ENCODE peak calls at places on chromosomes 6 and 20, in eight cellular contexts. L, J, V, F, G, E, C and U are unnamed samples.

GRCh38 chr6:10411131-10411914 is 3.6 kb downstream of the TFAP2A start:
- DNase-seq in L (peak), J (no peak), V (no peak), F (peak), G (peak), E (peak), C (no peak), U (no peak)

GRCh38 chr20:38196016-38196415 is 30.9 kb upstream of the TGM2 start:
- DNase-seq in L (no peak), J (no peak), V (no peak), F (no peak), G (no peak), E (no peak), C (no peak), U (no peak)

GRCh38 chr6:133241901-133242760 is 974 bp downstream of the EYA4 start:
- DNase-seq in L (peak), J (peak), V (no peak), F (peak), G (peak), E (peak), C (peak), U (no peak)

GRCh38 chr6:1792989-1793388 is 183.3 kb downstream of the FOXC1 start:
- DNase-seq in L (no peak), J (peak), V (peak), F (peak), G (no peak), E (peak), C (peak), U (no peak)

GRCh38 chr6:33823806-33824205 is 20.0 kb upstream of the MLN start:
- DNase-seq in L (no peak), J (no peak), V (no peak), F (no peak), G (no peak), E (no peak), C (no peak), U (no peak)

GRCh38 chr6:41071501-41071922 is 644 bp downstream of the OARD1 start:
- DNase-seq in L (no peak), J (no peak), V (peak), F (peak), G (peak), E (no peak), C (no peak), U (no peak)

GRCh38 chr20:17684077-17684888 is 2.2 kb upstream of the RRBP1 start:
- DNase-seq in L (no peak), J (no peak), V (no peak), F (no peak), G (no peak), E (no peak), C (no peak), U (no peak)

GRCh38 chr20:43584448-43585138 is 6.1 kb upstream of the IFT52 start:
- DNase-seq in L (no peak), J (peak), V (no peak), F (no peak), G (no peak), E (no peak), C (no peak), U (no peak)

GRCh38 chr20:38855356-38855755 is 49.9 kb downstream of the PPP1R16B start:
- DNase-seq in L (no peak), J (no peak), V (no peak), F (no peak), G (no peak), E (no peak), C (no peak), U (no peak)

GRCh38 chr6:55980627-55981211 is 105.3 kb upstream of the BMP5 start:
- DNase-seq in L (peak), J (peak), V (peak), F (no peak), G (no peak), E (peak), C (peak), U (no peak)

GRCh38 chr6:143325379-143326140 is 124.9 kb downstream of the ADAT2 start:
- DNase-seq in L (no peak), J (no peak), V (no peak), F (no peak), G (no peak), E (no peak), C (peak), U (no peak)

GRCh38 chr20:26216025-26216424 is 519.4 kb upstream of the ZNF337 start:
- DNase-seq in L (no peak), J (no peak), V (no peak), F (no peak), G (no peak), E (no peak), C (no peak), U (no peak)

GRCh38 chr6:84866715-84867114 is 102.3 kb upstream of the TBX18 start:
- DNase-seq in L (no peak), J (no peak), V (no peak), F (no peak), G (no peak), E (no peak), C (no peak), U (no peak)

GRCh38 chr20:44641305-44641704 is 10.2 kb downstream of the ADA start:
- DNase-seq in L (no peak), J (no peak), V (no peak), F (no peak), G (no peak), E (no peak), C (peak), U (no peak)

GRCh38 chr6:1636971-1637871 is 27.5 kb downstream of the FOXC1 start:
- DNase-seq in L (no peak), J (no peak), V (peak), F (no peak), G (no peak), E (no peak), C (peak), U (no peak)

GRCh38 chr6:25369450-25370086 is 90.4 kb downstream of the CARMIL1 start:
- DNase-seq in L (no peak), J (no peak), V (peak), F (no peak), G (no peak), E (peak), C (peak), U (no peak)

GRCh38 chr6:125918681-125919566 is 37.6 kb upstream of the HINT3 start:
- DNase-seq in L (no peak), J (no peak), V (no peak), F (no peak), G (no peak), E (no peak), C (peak), U (no peak)

GRCh38 chr6:15656145-15656544 is 6.7 kb downstream of the DTNBP1 start:
- DNase-seq in L (no peak), J (no peak), V (no peak), F (no peak), G (no peak), E (no peak), C (no peak), U (no peak)

GRCh38 chr20:5809495-5809894 is 59.3 kb downstream of the SHLD1 start:
- DNase-seq in L (no peak), J (no peak), V (no peak), F (no peak), G (no peak), E (no peak), C (no peak), U (no peak)

GRCh38 chr20:54173653-54174451 is at the start of gene CYP24A1:
- DNase-seq in L (peak), J (no peak), V (no peak), F (peak), G (peak), E (peak), C (peak), U (no peak)

GRCh38 chr6:141056945-141057635 is 1075.6 kb upstream of the GJE1 start:
- DNase-seq in L (no peak), J (no peak), V (no peak), F (no peak), G (no peak), E (no peak), C (no peak), U (no peak)

GRCh38 chr20:57266251-57267157 is at the start of gene BMP7:
- DNase-seq in L (peak), J (peak), V (peak), F (peak), G (no peak), E (peak), C (no peak), U (no peak)

GRCh38 chr6:139635401-139636130 is 261.1 kb upstream of the CITED2 start:
- DNase-seq in L (no peak), J (no peak), V (no peak), F (no peak), G (no peak), E (no peak), C (peak), U (no peak)

GRCh38 chr6:13907614-13908215 is 17.0 kb upstream of the RNF182 start:
- DNase-seq in L (no peak), J (no peak), V (no peak), F (no peak), G (no peak), E (no peak), C (no peak), U (no peak)

GRCh38 chr6:121620002-121620740 is 184.7 kb downstream of the GJA1 start:
- DNase-seq in L (no peak), J (no peak), V (no peak), F (peak), G (no peak), E (no peak), C (no peak), U (no peak)

DNA sequence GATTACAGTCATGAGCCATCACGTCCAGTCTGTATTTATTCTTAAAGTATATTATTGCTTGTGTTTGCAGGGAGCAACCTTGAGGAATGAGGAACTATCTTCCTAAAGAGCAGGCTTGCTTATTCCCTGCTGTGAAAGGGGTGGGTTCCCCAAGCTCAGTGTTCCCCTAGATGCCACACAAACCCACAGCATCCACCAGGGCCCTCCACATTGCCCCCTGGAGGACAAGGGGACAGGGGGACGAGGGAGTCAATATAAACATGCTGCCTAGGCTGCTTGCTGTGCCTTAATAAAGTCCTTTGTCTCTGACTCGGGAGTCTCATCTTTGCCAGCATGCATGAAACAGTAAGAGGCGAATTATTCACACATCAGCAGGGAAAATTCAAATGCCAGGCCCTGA is 8.0 kb upstream of the IDH3B start:
- DNase-seq in L (no peak), J (no peak), V (no peak), F (peak), G (peak), E (peak), C (no peak), U (no peak)
- TF ChIP-seq CTCF in L (no peak), J (peak), V (peak), F (peak), G (no peak), E (peak), C (peak), U (no peak)

GRCh38 chr6:28980137-28980796 is 24.8 kb downstream of the ZNF311 start:
- DNase-seq in L (no peak), J (no peak), V (no peak), F (no peak), G (no peak), E (no peak), C (no peak), U (no peak)

GRCh38 chr6:28982476-28983266 is 22.4 kb downstream of the ZNF311 start:
- DNase-seq in L (no peak), J (peak), V (no peak), F (no peak), G (no peak), E (peak), C (peak), U (no peak)

GRCh38 chr6:28980797-28981390 is 24.2 kb downstream of the ZNF311 start:
- DNase-seq in L (peak), J (peak), V (peak), F (peak), G (peak), E (peak), C (peak), U (no peak)

GRCh38 chr6:28981833-28982475 is 23.2 kb downstream of the ZNF311 start:
- DNase-seq in L (peak), J (peak), V (peak), F (peak), G (peak), E (peak), C (peak), U (peak)

DNA sequence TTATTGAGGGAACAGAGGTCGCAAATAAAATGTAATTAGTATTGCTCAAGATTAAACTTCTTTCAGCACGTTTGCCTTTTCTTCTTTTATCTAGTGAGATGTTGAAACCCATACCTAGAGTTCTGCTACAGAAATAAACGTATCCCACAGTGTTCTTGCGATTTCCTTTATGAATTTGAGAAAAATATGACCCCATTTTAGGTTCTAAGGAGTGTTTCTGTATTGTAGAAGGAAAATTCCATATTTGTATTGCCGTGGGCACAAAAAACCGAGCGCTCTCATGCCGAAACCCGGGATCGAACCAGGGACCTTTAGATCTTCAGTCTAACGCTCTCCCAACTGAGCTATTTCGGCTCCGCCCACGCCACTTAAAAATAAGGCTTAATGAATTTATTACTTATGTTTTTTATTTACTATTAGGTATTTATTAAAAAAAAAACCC is 23.7 kb downstream of the ZNF311 start:
- DNase-seq in L (peak), J (peak), V (peak), F (peak), G (peak), E (peak), C (peak), U (no peak)
- TF ChIP-seq CTCF in L (no peak), J (no peak), V (peak), F (no peak), G (no peak), E (no peak), C (no peak), U (no peak)

GRCh38 chr20:25051386-25052155 is 6.4 kb downstream of the ACSS1 start:
- DNase-seq in L (no peak), J (no peak), V (no peak), F (peak), G (peak), E (no peak), C (no peak), U (no peak)

GRCh38 chr20:25054133-25054820 is 3.7 kb downstream of the ACSS1 start:
- DNase-seq in L (no peak), J (no peak), V (no peak), F (no peak), G (peak), E (no peak), C (no peak), U (no peak)

GRCh38 chr20:25050501-25051350 is 7.2 kb downstream of the ACSS1 start:
- DNase-seq in L (no peak), J (no peak), V (no peak), F (peak), G (peak), E (no peak), C (no peak), U (no peak)

GRCh38 chr20:25053207-25054132 is 4.5 kb downstream of the ACSS1 start:
- DNase-seq in L (no peak), J (no peak), V (no peak), F (no peak), G (peak), E (no peak), C (no peak), U (no peak)

DNA sequence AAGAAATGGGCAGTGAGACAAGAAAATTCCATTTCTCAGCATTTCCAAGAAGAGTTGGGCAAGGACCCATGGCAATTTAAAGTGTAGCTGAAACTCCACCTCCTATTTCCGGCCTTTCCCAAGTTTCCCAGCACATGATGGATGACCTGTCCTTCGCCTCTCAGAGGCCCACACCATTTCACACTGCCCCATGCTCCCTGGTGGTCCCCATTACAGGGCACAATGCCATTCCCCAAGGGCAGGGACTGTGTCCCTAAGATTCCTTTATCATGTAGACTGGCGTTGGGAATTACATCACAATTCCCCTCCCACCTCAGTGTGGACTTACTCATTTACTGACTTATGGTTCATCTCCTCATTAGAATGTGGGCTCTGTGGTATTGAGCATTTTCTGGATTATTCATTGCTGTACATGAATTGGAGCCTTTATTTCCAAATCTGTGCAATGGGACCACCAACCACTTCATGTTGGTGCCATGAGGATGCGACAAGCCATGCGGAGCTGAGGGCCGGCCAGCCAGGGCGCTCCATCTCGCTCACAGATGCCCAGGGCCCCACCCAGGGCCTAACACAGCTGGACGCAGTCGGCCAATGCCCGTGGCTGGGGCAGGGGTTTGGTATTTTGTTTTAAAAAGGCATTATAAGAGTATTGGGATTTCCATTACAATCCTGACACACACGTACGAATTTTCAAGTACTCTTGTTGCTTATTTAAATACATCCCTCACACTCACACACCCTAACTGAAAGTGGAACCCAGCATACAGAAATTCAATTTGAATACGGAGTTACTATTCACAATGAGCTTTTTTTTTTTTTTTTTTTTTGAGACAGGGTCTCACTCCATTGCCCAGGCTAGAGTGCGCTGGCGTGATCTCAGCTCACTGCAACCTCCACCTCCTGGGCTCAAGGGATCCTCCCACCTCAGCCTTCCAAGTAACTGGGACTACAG is 5.4 kb downstream of the ACSS1 start:
- DNase-seq in L (no peak), J (no peak), V (no peak), F (peak), G (peak), E (no peak), C (no peak), U (no peak)
- TF ChIP-seq CTCF in L (no peak), J (no peak), V (no peak), F (no peak), G (no peak), E (no peak), C (no peak), U (no peak)

GRCh38 chr6:88761237-88762031 is 202.0 kb downstream of the RNGTT start:
- DNase-seq in L (no peak), J (no peak), V (peak), F (no peak), G (no peak), E (peak), C (no peak), U (no peak)
- TF ChIP-seq CTCF in L (no peak), J (no peak), V (peak), F (no peak), G (no peak), E (peak), C (no peak), U (no peak)

GRCh38 chr6:137235686-137236085 is 16.5 kb upstream of the IFNGR1 start:
- DNase-seq in L (no peak), J (no peak), V (no peak), F (no peak), G (no peak), E (no peak), C (no peak), U (no peak)

GRCh38 chr6:137236581-137237355 is 17.6 kb upstream of the IFNGR1 start:
- DNase-seq in L (no peak), J (no peak), V (no peak), F (no peak), G (no peak), E (no peak), C (no peak), U (no peak)

GRCh38 chr6:137237413-137238170 is 18.4 kb upstream of the IFNGR1 start:
- DNase-seq in L (no peak), J (no peak), V (no peak), F (no peak), G (no peak), E (no peak), C (peak), U (no peak)

GRCh38 chr6:137241481-137242011 is 22.4 kb upstream of the IFNGR1 start:
- DNase-seq in L (no peak), J (no peak), V (no peak), F (no peak), G (no peak), E (no peak), C (peak), U (no peak)

DNA sequence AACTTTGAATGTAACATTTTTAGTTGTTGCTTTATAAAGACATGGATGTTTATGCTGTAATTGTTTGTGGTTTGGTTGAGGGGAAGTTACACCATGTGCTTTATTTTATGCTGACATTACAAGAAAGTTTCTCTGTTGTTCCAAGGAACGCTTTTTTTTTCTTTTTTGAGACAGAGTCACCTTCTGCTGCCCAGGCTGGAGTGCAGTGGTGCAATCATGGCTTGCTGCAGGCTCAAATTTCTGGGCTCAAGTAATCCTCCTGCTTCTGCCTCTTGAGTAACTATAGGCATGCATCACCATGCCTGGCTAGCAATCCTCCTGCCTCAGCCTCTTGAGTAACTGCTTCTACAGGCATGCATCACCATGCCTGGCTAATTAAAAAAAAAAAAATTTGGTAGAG is 21.0 kb upstream of the IFNGR1 start:
- DNase-seq in L (no peak), J (no peak), V (no peak), F (no peak), G (peak), E (no peak), C (peak), U (no peak)
- TF ChIP-seq CTCF in L (no peak), J (no peak), V (no peak), F (no peak), G (no peak), E (no peak), C (no peak), U (no peak)

GRCh38 chr6:45877970-45878590 is 137.6 kb downstream of the CLIC5 start:
- DNase-seq in L (no peak), J (no peak), V (no peak), F (no peak), G (no peak), E (no peak), C (no peak), U (no peak)

GRCh38 chr6:45882671-45883070 is 133.0 kb downstream of the CLIC5 start:
- DNase-seq in L (no peak), J (no peak), V (no peak), F (no peak), G (no peak), E (no peak), C (no peak), U (no peak)

GRCh38 chr6:45884336-45884735 is 131.3 kb downstream of the CLIC5 start:
- DNase-seq in L (no peak), J (no peak), V (no peak), F (no peak), G (no peak), E (no peak), C (no peak), U (no peak)

GRCh38 chr6:45881705-45882435 is 133.8 kb downstream of the CLIC5 start:
- DNase-seq in L (no peak), J (no peak), V (no peak), F (no peak), G (no peak), E (no peak), C (no peak), U (no peak)

GRCh38 chr6:45880139-45880538 is 135.5 kb downstream of the CLIC5 start:
- DNase-seq in L (peak), J (peak), V (no peak), F (no peak), G (no peak), E (no peak), C (no peak), U (no peak)
- TF ChIP-seq CTCF in L (no peak), J (no peak), V (no peak), F (no peak), G (no peak), E (no peak), C (no peak), U (no peak)